ENCODE peak calls at places on chromosome 4, in four cellular contexts. E is NCI-H774; K is tibial nerve; W is stimulated activated effector memory CD8-positive, alpha-beta T cell treated with anti-CD3 and anti-CD28 coated beads, Interleukin-12 subunit alpha, Interleukin-12 subunit beta, amount 100 ng/mL, for 72 hours. N is an unnamed sample.

GRCh38 chr4:127759893-127760292 is 22.2 kb upstream of the HSPA4L start:
- DNase-seq in E (no peak), K (no peak), W (no peak), N (no peak)

GRCh38 chr4:80386281-80386886 is 50.9 kb downstream of the CFAP299 start:
- DNase-seq in E (no peak), K (no peak), W (no peak), N (no peak)

GRCh38 chr4:73843369-73843768 is 6.9 kb downstream of the CXCL6 start:
- DNase-seq in E (no peak), K (no peak), W (no peak), N (no peak)

GRCh38 chr4:14100349-14100748 is 472.8 kb upstream of the BOD1L1 start:
- DNase-seq in E (no peak), K (no peak), W (no peak), N (no peak)

GRCh38 chr4:23279377-23279988 is 586.7 kb downstream of the GBA3 start:
- DNase-seq in E (no peak), K (no peak), W (no peak), N (no peak)

GRCh38 chr4:38243385-38244053 is 283.3 kb downstream of the PTTG2 start:
- DNase-seq in E (no peak), K (no peak), W (no peak), N (no peak)

GRCh38 chr4:131288441-131288840 is 1860.7 kb upstream of the PCDH10 start:
- DNase-seq in E (no peak), K (no peak), W (no peak), N (no peak)

GRCh38 chr4:5452156-5452555 is 256.2 kb downstream of the EVC2 start:
- DNase-seq in E (no peak), K (no peak), W (no peak), N (no peak)

GRCh38 chr4:55031158-55031557 is 94.2 kb downstream of the KDR start:
- DNase-seq in E (no peak), K (no peak), W (no peak), N (no peak)

GRCh38 chr4:11014199-11014598 is 329.6 kb upstream of the CLNK start:
- DNase-seq in E (no peak), K (no peak), W (no peak), N (no peak)

GRCh38 chr4:57640391-57641100 is 530.4 kb upstream of the IGFBP7 start:
- DNase-seq in E (no peak), K (no peak), W (no peak), N (no peak)

GRCh38 chr4:138815811-138816210 is 199.8 kb upstream of the NOCT start:
- DNase-seq in E (no peak), K (no peak), W (no peak), N (no peak)

GRCh38 chr4:6011686-6012085 is 6.5 kb downstream of the C4orf50 start:
- DNase-seq in E (peak), K (no peak), W (no peak), N (no peak)

GRCh38 chr4:161003418-161004057 is 1160.3 kb downstream of the FSTL5 start:
- DNase-seq in E (no peak), K (no peak), W (no peak), N (no peak)

GRCh38 chr4:83356899-83357661 is 22.4 kb upstream of the HPSE start:
- DNase-seq in E (no peak), K (no peak), W (no peak), N (no peak)

GRCh38 chr4:182447938-182448280 is 204.7 kb downstream of the TENM3 start:
- DNase-seq in E (no peak), K (no peak), W (no peak), N (no peak)

GRCh38 chr4:24643774-24644520 is 59.6 kb upstream of the DHX15 start:
- DNase-seq in E (no peak), K (no peak), W (no peak), N (no peak)

GRCh38 chr4:85565761-85566480 is 91.0 kb downstream of the ARHGAP24 start:
- DNase-seq in E (no peak), K (no peak), W (no peak), N (no peak)

GRCh38 chr4:122703868-122704267 is 28.6 kb upstream of the BBS12 start:
- DNase-seq in E (no peak), K (no peak), W (no peak), N (no peak)

GRCh38 chr4:37066149-37066548 is 178.4 kb upstream of the NWD2 start:
- DNase-seq in E (no peak), K (no peak), W (no peak), N (no peak)

GRCh38 chr4:137510866-137511265 is 21.4 kb downstream of the PCDH18 start:
- DNase-seq in E (no peak), K (no peak), W (no peak), N (no peak)

N was measured in NCI-H2171.